ENCODE peak calls at places on chromosomes 5 and 9, in seven cellular contexts. U, K, W, J, M, Z and R are unnamed samples.

GRCh38 chr9:113131689-113132151 is 19.1 kb upstream of the SLC31A2 start:
- DNase-seq in U (peak; percentile 15), K (no peak), W (no peak), J (no peak), M (no peak), Z (no peak), R (no peak)

GRCh38 chr9:2464624-2465023 is 157.0 kb upstream of the VLDLR start:
- DNase-seq in U (no peak), K (no peak), W (no peak), J (no peak), M (no peak), Z (no peak), R (no peak)

GRCh38 chr9:928363-929042 is 48.0 kb upstream of the DMRT3 start:
- DNase-seq in U (no peak), K (no peak), W (no peak), J (no peak), M (peak; percentile 27), Z (no peak), R (no peak)

GRCh38 chr9:132312873-132313272 is 41.9 kb downstream of the SETX start:
- DNase-seq in U (no peak), K (no peak), W (no peak), J (no peak), M (no peak), Z (no peak), R (no peak)

GRCh38 chr5:1827410-1828397 is 26.5 kb downstream of the NDUFS6 start:
- DNase-seq in U (no peak), K (no peak), W (peak; percentile 66), J (no peak), M (no peak), Z (no peak), R (no peak)

GRCh38 chr5:145587308-145588071 is 247.7 kb downstream of the PRELID2 start:
- DNase-seq in U (peak; percentile 92), K (no peak), W (no peak), J (no peak), M (no peak), Z (no peak), R (no peak)

GRCh38 chr5:40484495-40484894 is 195.2 kb upstream of the PTGER4 start:
- DNase-seq in U (no peak), K (no peak), W (no peak), J (no peak), M (no peak), Z (no peak), R (no peak)

GRCh38 chr5:100852988-100853449 is 50.1 kb downstream of the ST8SIA4 start:
- DNase-seq in U (no peak), K (no peak), W (no peak), J (no peak), M (no peak), Z (no peak), R (no peak)

GRCh38 chr5:914174-914573 is 21.5 kb downstream of the TRIP13 start:
- DNase-seq in U (no peak), K (no peak), W (no peak), J (no peak), M (no peak), Z (no peak), R (no peak)

GRCh38 chr5:164317676-164318075 is 812.3 kb downstream of the MAT2B start:
- DNase-seq in U (no peak), K (no peak), W (no peak), J (no peak), M (no peak), Z (no peak), R (no peak)

GRCh38 chr5:154221371-154221896 is 30.9 kb downstream of the GALNT10 start:
- DNase-seq in U (peak; percentile 93), K (no peak), W (peak; percentile 68), J (no peak), M (no peak), Z (peak; percentile 66), R (no peak)

GRCh38 chr5:168356592-168356991 is 65.1 kb downstream of the WWC1 start:
- DNase-seq in U (no peak), K (no peak), W (no peak), J (no peak), M (no peak), Z (no peak), R (no peak)

DNA sequence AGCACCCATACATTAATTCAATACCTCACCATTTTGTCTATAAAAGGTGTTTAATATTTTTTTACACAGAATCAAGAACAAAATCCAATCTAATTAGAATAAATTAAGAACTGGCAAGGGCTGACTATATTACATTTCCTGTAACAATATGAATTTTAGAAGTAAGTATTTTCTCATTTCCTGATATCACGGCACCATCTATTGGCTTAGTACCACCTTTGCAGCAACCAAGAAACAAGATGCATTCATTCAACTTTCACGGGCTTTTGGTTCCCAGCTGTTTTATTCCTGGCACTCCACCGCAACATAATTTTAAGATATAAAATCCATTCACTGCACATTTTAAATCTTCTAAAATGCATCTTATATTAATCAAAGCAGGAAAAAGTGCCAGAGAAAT is 20.6 kb downstream of the PSMB7 start:
- DNase-seq in U (no peak), K (no peak), W (no peak), J (no peak), M (no peak), Z (no peak), R (no peak)
- TF ChIP-seq CTCF in U (no peak), K (no peak), W (no peak), J (peak; percentile 28), M (peak; percentile 35), Z (no peak), R (peak; percentile 0)

DNA sequence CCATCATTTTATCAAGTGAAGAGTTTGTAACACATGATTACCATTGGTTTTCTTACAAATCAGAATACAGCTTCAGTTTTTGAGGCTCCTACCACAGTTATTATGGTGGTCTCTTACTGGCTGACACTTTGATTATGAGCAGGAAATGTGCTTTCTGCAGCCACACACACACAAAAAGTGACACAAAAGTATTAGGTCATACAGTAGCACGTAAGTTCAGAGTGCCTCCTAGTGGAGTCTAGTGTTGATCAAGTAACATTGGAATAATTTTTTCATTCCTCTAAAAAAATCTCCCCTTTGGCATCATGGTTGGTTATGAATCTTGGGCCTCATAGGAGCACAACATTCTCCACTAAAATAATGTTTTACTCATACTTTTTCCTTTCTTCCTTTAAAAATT is 37.6 kb downstream of the PAM start:
- DNase-seq in U (peak; percentile 39), K (no peak), W (no peak), J (no peak), M (no peak), Z (no peak), R (no peak)
- TF ChIP-seq CTCF in U (peak; percentile 75), K (no peak), W (no peak), J (peak; percentile 60), M (peak; percentile 49), Z (no peak), R (peak; percentile 21)

GRCh38 chr5:137051165-137051564 is 448.0 kb downstream of the SPOCK1 start:
- DNase-seq in U (peak; percentile 31), K (no peak), W (no peak), J (no peak), M (no peak), Z (no peak), R (no peak)
- TF ChIP-seq CTCF in U (peak; percentile 66), K (no peak), W (no peak), J (no peak), M (peak; percentile 38), Z (no peak), R (peak; percentile 67)

DNA sequence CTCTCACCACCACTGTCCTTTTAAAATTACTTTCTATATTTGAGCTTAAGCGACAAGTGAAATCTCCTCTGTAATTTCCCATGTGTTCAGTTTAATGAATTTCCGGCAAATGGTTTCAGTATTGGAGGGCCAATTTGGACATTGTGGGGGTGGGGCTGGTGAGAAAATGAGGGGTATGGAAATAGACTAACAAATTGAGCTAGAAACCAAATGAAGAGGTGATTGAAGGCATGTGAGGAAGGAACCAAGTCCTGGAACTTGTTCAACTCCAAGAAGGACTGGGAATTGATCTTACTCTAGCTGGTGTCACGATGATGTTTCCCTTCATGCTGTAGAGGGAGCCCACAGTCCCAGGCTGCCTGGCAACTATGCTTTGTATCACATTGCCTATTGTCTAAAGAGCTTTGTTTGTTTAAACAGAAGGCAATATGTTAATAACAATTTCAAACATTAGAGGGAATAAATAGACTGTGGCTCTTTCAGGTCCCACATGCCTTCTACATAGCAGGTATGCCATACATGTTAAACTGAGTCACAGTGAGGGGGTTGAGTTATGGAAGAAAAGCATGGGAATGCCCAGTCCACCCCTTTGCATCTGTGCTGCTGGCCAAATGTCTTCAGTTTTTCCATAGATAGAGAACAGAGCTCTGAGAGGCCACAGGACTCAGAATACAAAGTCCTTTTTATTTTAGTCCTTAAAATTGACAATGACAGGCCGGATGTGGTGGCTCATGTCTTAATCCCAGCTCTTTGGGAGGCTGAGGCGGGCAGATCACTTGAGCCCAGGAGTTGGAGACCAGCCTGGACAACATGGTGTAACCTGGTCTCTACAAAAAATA is 25.0 kb upstream of the MATR3 start:
- DNase-seq in U (no peak), K (no peak), W (no peak), J (no peak), M (no peak), Z (no peak), R (no peak)
- TF ChIP-seq CTCF in U (no peak), K (no peak), W (no peak), J (no peak), M (no peak), Z (no peak), R (peak; percentile 4)

DNA sequence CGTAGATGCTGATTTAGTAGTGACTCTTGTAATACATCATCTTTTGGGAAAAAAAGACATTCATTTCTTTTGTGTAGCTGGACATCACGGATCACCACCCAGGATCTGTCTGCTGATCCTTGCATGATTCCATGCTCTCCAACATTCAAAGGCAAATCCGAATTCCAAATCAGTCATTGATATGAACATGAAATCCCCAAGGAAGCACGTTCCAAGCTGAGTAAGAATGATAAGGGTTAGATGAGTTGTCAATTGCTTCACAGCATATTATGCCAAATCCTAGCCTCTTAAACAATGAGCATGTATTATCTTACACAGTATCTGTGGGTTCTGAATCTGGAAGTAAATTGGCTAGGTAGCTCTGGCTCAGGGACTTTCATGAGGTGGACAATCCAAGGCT is 37.1 kb upstream of the GRAMD2B start:
- DNase-seq in U (no peak), K (no peak), W (no peak), J (no peak), M (no peak), Z (no peak), R (no peak)
- TF ChIP-seq CTCF in U (no peak), K (no peak), W (no peak), J (no peak), M (no peak), Z (no peak), R (no peak)

GRCh38 chr5:78799254-78800017 is 150.9 kb upstream of the LHFPL2 start:
- DNase-seq in U (peak; percentile 53), K (no peak), W (no peak), J (no peak), M (no peak), Z (no peak), R (no peak)
- TF ChIP-seq CTCF in U (peak; percentile 57), K (no peak), W (no peak), J (peak; percentile 18), M (peak; percentile 53), Z (no peak), R (no peak)